ENCODE peak calls at places on chromosomes 12 and 14, in eight cellular contexts. One of them, this sample, is unnamed.
A peak's percentile ranks its signal among the peaks of the same experiment; 100 is the strongest.

GRCh38 chr14:26157517-26157916 is 440.3 kb downstream of the NOVA1 start:
- DNase-seq in mammary epithelial cell: no peak
- DNase-seq in Calu3: no peak
- DNase-seq in NCI-H2171 treated with DMSO at 0.1 percent for 48 hours: no peak
- DNase-seq in neural progenitor cell: no peak
- DNase-seq in NCI-H524: no peak
- DNase-seq in putamen: no peak
- DNase-seq in A172: no peak
- DNase-seq in this sample: no peak

GRCh38 chr12:92396647-92397258 is 251.1 kb upstream of the BTG1 start:
- DNase-seq in mammary epithelial cell: peak; percentile 93
- DNase-seq in Calu3: no peak
- DNase-seq in NCI-H524: no peak
- DNase-seq in putamen: no peak
- DNase-seq in neural progenitor cell: no peak
- DNase-seq in NCI-H2171 treated with DMSO at 0.1 percent for 48 hours: no peak
- DNase-seq in A172: peak; percentile 31
- DNase-seq in this sample: no peak

GRCh38 chr14:99284254-99285004 is 12.4 kb upstream of the BCL11B start:
- DNase-seq in NCI-H524: no peak
- DNase-seq in A172: no peak
- DNase-seq in neural progenitor cell: no peak
- DNase-seq in Calu3: no peak
- DNase-seq in mammary epithelial cell: no peak
- DNase-seq in putamen: no peak
- DNase-seq in NCI-H2171 treated with DMSO at 0.1 percent for 48 hours: no peak
- DNase-seq in this sample: no peak

GRCh38 chr12:30698346-30698745 is 2.7 kb upstream of the IPO8 start:
- DNase-seq in mammary epithelial cell: no peak
- DNase-seq in Calu3: no peak
- DNase-seq in A172: no peak
- DNase-seq in NCI-H2171 treated with DMSO at 0.1 percent for 48 hours: no peak
- DNase-seq in NCI-H524: no peak
- DNase-seq in neural progenitor cell: no peak
- DNase-seq in putamen: no peak
- DNase-seq in this sample: no peak

GRCh38 chr14:76113691-76114090 is 38.0 kb upstream of the GPATCH2L start:
- DNase-seq in mammary epithelial cell: no peak
- DNase-seq in neural progenitor cell: no peak
- DNase-seq in Calu3: no peak
- DNase-seq in NCI-H524: no peak
- DNase-seq in NCI-H2171 treated with DMSO at 0.1 percent for 48 hours: no peak
- DNase-seq in A172: no peak
- DNase-seq in putamen: no peak
- DNase-seq in this sample: no peak

GRCh38 chr14:74712499-74713394 is at the start of the genes AREL1 and FCF1:
- DNase-seq in A172: peak; percentile 69
- DNase-seq in mammary epithelial cell: peak; percentile 87
- DNase-seq in neural progenitor cell: peak; percentile 94
- DNase-seq in NCI-H524: no peak
- DNase-seq in putamen: peak; percentile 89
- DNase-seq in Calu3: peak; percentile 80
- DNase-seq in NCI-H2171 treated with DMSO at 0.1 percent for 48 hours: no peak
- DNase-seq in this sample: peak; percentile 93

GRCh38 chr12:113863455-113863845 is 102.7 kb downstream of the RBM19 start:
- DNase-seq in NCI-H2171 treated with DMSO at 0.1 percent for 48 hours: no peak
- DNase-seq in putamen: peak; percentile 79
- DNase-seq in Calu3: no peak
- DNase-seq in mammary epithelial cell: no peak
- DNase-seq in A172: no peak
- DNase-seq in NCI-H524: no peak
- DNase-seq in neural progenitor cell: no peak
- DNase-seq in this sample: no peak

GRCh38 chr12:86719381-86719780 is 463.2 kb upstream of the MGAT4C start:
- DNase-seq in mammary epithelial cell: peak; percentile 68
- DNase-seq in putamen: no peak
- DNase-seq in NCI-H524: no peak
- DNase-seq in NCI-H2171 treated with DMSO at 0.1 percent for 48 hours: no peak
- DNase-seq in Calu3: no peak
- DNase-seq in neural progenitor cell: no peak
- DNase-seq in A172: peak; percentile 16
- DNase-seq in this sample: no peak

GRCh38 chr12:5873341-5873919 is 71.6 kb downstream of the ANO2 start:
- DNase-seq in putamen: no peak
- DNase-seq in NCI-H524: no peak
- DNase-seq in neural progenitor cell: peak; percentile 46
- DNase-seq in NCI-H2171 treated with DMSO at 0.1 percent for 48 hours: no peak
- DNase-seq in Calu3: no peak
- DNase-seq in A172: no peak
- DNase-seq in mammary epithelial cell: no peak
- DNase-seq in this sample: no peak

GRCh38 chr14:96029089-96029650 is 10.0 kb upstream of the C14orf132 start:
- DNase-seq in Calu3: no peak
- DNase-seq in neural progenitor cell: no peak
- DNase-seq in NCI-H2171 treated with DMSO at 0.1 percent for 48 hours: no peak
- DNase-seq in A172: no peak
- DNase-seq in mammary epithelial cell: no peak
- DNase-seq in NCI-H524: no peak
- DNase-seq in putamen: no peak
- DNase-seq in this sample: no peak

GRCh38 chr12:45988259-45988658 is 2.1 kb downstream of the SCAF11 start:
- DNase-seq in A172: no peak
- DNase-seq in putamen: no peak
- DNase-seq in mammary epithelial cell: peak; percentile 63
- DNase-seq in neural progenitor cell: no peak
- DNase-seq in NCI-H2171 treated with DMSO at 0.1 percent for 48 hours: no peak
- DNase-seq in NCI-H524: no peak
- DNase-seq in Calu3: no peak
- DNase-seq in this sample: no peak

GRCh38 chr12:1591029-1591428 is 3.4 kb downstream of the FBXL14 start:
- DNase-seq in NCI-H524: no peak
- DNase-seq in NCI-H2171 treated with DMSO at 0.1 percent for 48 hours: peak; percentile 29
- DNase-seq in putamen: no peak
- DNase-seq in A172: no peak
- DNase-seq in mammary epithelial cell: peak; percentile 52
- DNase-seq in neural progenitor cell: peak; percentile 55
- DNase-seq in Calu3: no peak
- DNase-seq in this sample: no peak

GRCh38 chr12:47377414-47378221 is 297.9 kb upstream of the AMIGO2 start:
- DNase-seq in mammary epithelial cell: peak; percentile 95
- DNase-seq in neural progenitor cell: no peak
- DNase-seq in Calu3: no peak
- DNase-seq in putamen: peak; percentile 19
- DNase-seq in NCI-H524: no peak
- DNase-seq in NCI-H2171 treated with DMSO at 0.1 percent for 48 hours: no peak
- DNase-seq in A172: peak; percentile 96
- DNase-seq in this sample: no peak

GRCh38 chr12:93015970-93016751 is 87.1 kb upstream of the EEA1 start:
- DNase-seq in mammary epithelial cell: peak; percentile 32
- DNase-seq in NCI-H524: no peak
- DNase-seq in Calu3: peak; percentile 47
- DNase-seq in neural progenitor cell: peak; percentile 11
- DNase-seq in putamen: no peak
- DNase-seq in A172: no peak
- DNase-seq in NCI-H2171 treated with DMSO at 0.1 percent for 48 hours: no peak
- DNase-seq in this sample: no peak

GRCh38 chr12:60071759-60072191 is 475.9 kb downstream of the SLC16A7 start:
- DNase-seq in Calu3: no peak
- DNase-seq in neural progenitor cell: no peak
- DNase-seq in NCI-H2171 treated with DMSO at 0.1 percent for 48 hours: no peak
- DNase-seq in mammary epithelial cell: peak; percentile 51
- DNase-seq in NCI-H524: no peak
- DNase-seq in putamen: no peak
- DNase-seq in A172: no peak
- DNase-seq in this sample: no peak

GRCh38 chr14:54676822-54677708 is 110.1 kb downstream of the SAMD4A start:
- DNase-seq in putamen: peak; percentile 53
- DNase-seq in A172: peak; percentile 82
- DNase-seq in NCI-H524: no peak
- DNase-seq in neural progenitor cell: peak; percentile 78
- DNase-seq in Calu3: peak; percentile 14
- DNase-seq in mammary epithelial cell: peak; percentile 93
- DNase-seq in NCI-H2171 treated with DMSO at 0.1 percent for 48 hours: no peak
- DNase-seq in this sample: no peak

GRCh38 chr12:54404061-54405004 is 14.7 kb downstream of the ITGA5 start:
- DNase-seq in NCI-H2171 treated with DMSO at 0.1 percent for 48 hours: peak; percentile 48
- DNase-seq in mammary epithelial cell: no peak
- DNase-seq in putamen: no peak
- DNase-seq in Calu3: peak; percentile 57
- DNase-seq in A172: no peak
- DNase-seq in NCI-H524: no peak
- DNase-seq in neural progenitor cell: peak; percentile 84
- DNase-seq in this sample: peak; percentile 75

GRCh38 chr12:120674172-120674571 is 12.8 kb upstream of the MLEC start:
- DNase-seq in mammary epithelial cell: no peak
- DNase-seq in neural progenitor cell: no peak
- DNase-seq in Calu3: no peak
- DNase-seq in NCI-H2171 treated with DMSO at 0.1 percent for 48 hours: no peak
- DNase-seq in putamen: no peak
- DNase-seq in NCI-H524: no peak
- DNase-seq in A172: no peak
- DNase-seq in this sample: no peak

GRCh38 chr14:88895116-88895515 is 70.7 kb downstream of the TTC8 start:
- DNase-seq in Calu3: no peak
- DNase-seq in neural progenitor cell: no peak
- DNase-seq in mammary epithelial cell: peak; percentile 44
- DNase-seq in putamen: no peak
- DNase-seq in NCI-H524: no peak
- DNase-seq in A172: no peak
- DNase-seq in NCI-H2171 treated with DMSO at 0.1 percent for 48 hours: no peak
- DNase-seq in this sample: no peak

GRCh38 chr12:88834226-88834625 is 254.0 kb upstream of the KITLG start:
- DNase-seq in mammary epithelial cell: peak; percentile 68
- DNase-seq in putamen: no peak
- DNase-seq in Calu3: no peak
- DNase-seq in NCI-H524: no peak
- DNase-seq in NCI-H2171 treated with DMSO at 0.1 percent for 48 hours: no peak
- DNase-seq in A172: no peak
- DNase-seq in neural progenitor cell: no peak
- DNase-seq in this sample: no peak

GRCh38 chr12:103538397-103538796 is 42.6 kb upstream of the C12orf42 start:
- DNase-seq in putamen: no peak
- DNase-seq in Calu3: no peak
- DNase-seq in NCI-H524: no peak
- DNase-seq in neural progenitor cell: no peak
- DNase-seq in mammary epithelial cell: peak; percentile 65
- DNase-seq in NCI-H2171 treated with DMSO at 0.1 percent for 48 hours: no peak
- DNase-seq in A172: peak; percentile 32
- DNase-seq in this sample: no peak

GRCh38 chr12:112913038-112913688 is 6.4 kb downstream of the OAS1 start:
- DNase-seq in NCI-H524: no peak
- DNase-seq in putamen: no peak
- DNase-seq in A172: no peak
- DNase-seq in neural progenitor cell: no peak
- DNase-seq in Calu3: no peak
- DNase-seq in mammary epithelial cell: no peak
- DNase-seq in NCI-H2171 treated with DMSO at 0.1 percent for 48 hours: no peak
- DNase-seq in this sample: no peak

GRCh38 chr12:109880938-109881337 is 597 bp upstream of the GLTP start:
- DNase-seq in NCI-H524: no peak
- DNase-seq in A172: no peak
- DNase-seq in NCI-H2171 treated with DMSO at 0.1 percent for 48 hours: no peak
- DNase-seq in Calu3: no peak
- DNase-seq in putamen: no peak
- DNase-seq in neural progenitor cell: peak; percentile 28
- DNase-seq in mammary epithelial cell: no peak
- DNase-seq in this sample: no peak

GRCh38 chr12:128180166-128180565 is 86.8 kb upstream of the TMEM132C start:
- DNase-seq in putamen: no peak
- DNase-seq in mammary epithelial cell: no peak
- DNase-seq in Calu3: no peak
- DNase-seq in neural progenitor cell: no peak
- DNase-seq in NCI-H2171 treated with DMSO at 0.1 percent for 48 hours: no peak
- DNase-seq in NCI-H524: no peak
- DNase-seq in A172: no peak
- DNase-seq in this sample: no peak

GRCh38 chr14:73913256-73913655 is 26.6 kb downstream of the ZNF410 start:
- DNase-seq in A172: no peak
- DNase-seq in mammary epithelial cell: no peak
- DNase-seq in putamen: no peak
- DNase-seq in Calu3: no peak
- DNase-seq in NCI-H524: no peak
- DNase-seq in NCI-H2171 treated with DMSO at 0.1 percent for 48 hours: no peak
- DNase-seq in neural progenitor cell: no peak
- DNase-seq in this sample: no peak

GRCh38 chr12:114355389-114356088 is 50.4 kb downstream of the TBX5 start:
- DNase-seq in A172: no peak
- DNase-seq in mammary epithelial cell: no peak
- DNase-seq in NCI-H524: no peak
- DNase-seq in putamen: no peak
- DNase-seq in NCI-H2171 treated with DMSO at 0.1 percent for 48 hours: no peak
- DNase-seq in neural progenitor cell: peak; percentile 54
- DNase-seq in Calu3: no peak
- DNase-seq in this sample: no peak

GRCh38 chr12:125493704-125494308 is 428.6 kb downstream of the AACS start:
- DNase-seq in NCI-H2171 treated with DMSO at 0.1 percent for 48 hours: no peak
- DNase-seq in putamen: no peak
- DNase-seq in neural progenitor cell: no peak
- DNase-seq in A172: no peak
- DNase-seq in Calu3: no peak
- DNase-seq in mammary epithelial cell: no peak
- DNase-seq in NCI-H524: no peak
- DNase-seq in this sample: no peak

GRCh38 chr12:60489071-60489470 is 893.2 kb downstream of the SLC16A7 start:
- DNase-seq in A172: no peak
- DNase-seq in Calu3: no peak
- DNase-seq in neural progenitor cell: no peak
- DNase-seq in putamen: no peak
- DNase-seq in NCI-H2171 treated with DMSO at 0.1 percent for 48 hours: no peak
- DNase-seq in NCI-H524: no peak
- DNase-seq in mammary epithelial cell: peak; percentile 50
- DNase-seq in this sample: no peak

GRCh38 chr12:71465794-71466193 is 26.2 kb downstream of the LGR5 start:
- DNase-seq in NCI-H524: no peak
- DNase-seq in neural progenitor cell: no peak
- DNase-seq in Calu3: no peak
- DNase-seq in mammary epithelial cell: no peak
- DNase-seq in A172: no peak
- DNase-seq in NCI-H2171 treated with DMSO at 0.1 percent for 48 hours: peak; percentile 20
- DNase-seq in putamen: no peak
- DNase-seq in this sample: no peak

GRCh38 chr12:64608901-64609542 is 1.3 kb upstream of the RASSF3 start:
- DNase-seq in NCI-H2171 treated with DMSO at 0.1 percent for 48 hours: no peak
- DNase-seq in neural progenitor cell: peak; percentile 33
- DNase-seq in A172: peak; percentile 83
- DNase-seq in NCI-H524: no peak
- DNase-seq in putamen: no peak
- DNase-seq in mammary epithelial cell: peak; percentile 84
- DNase-seq in Calu3: peak; percentile 51
- DNase-seq in this sample: peak; percentile 59

GRCh38 chr12:82873951-82874350 is 187.2 kb downstream of the TMTC2 start:
- DNase-seq in putamen: no peak
- DNase-seq in Calu3: no peak
- DNase-seq in NCI-H2171 treated with DMSO at 0.1 percent for 48 hours: peak; percentile 97
- DNase-seq in mammary epithelial cell: no peak
- DNase-seq in NCI-H524: peak; percentile 48
- DNase-seq in neural progenitor cell: peak; percentile 7
- DNase-seq in A172: no peak
- DNase-seq in this sample: no peak

GRCh38 chr14:58151264-58151700 is 731 bp downstream of the ARMH4 start:
- DNase-seq in putamen: no peak
- DNase-seq in neural progenitor cell: no peak
- DNase-seq in NCI-H524: no peak
- DNase-seq in mammary epithelial cell: no peak
- DNase-seq in NCI-H2171 treated with DMSO at 0.1 percent for 48 hours: peak; percentile 50
- DNase-seq in Calu3: peak; percentile 3
- DNase-seq in A172: no peak
- DNase-seq in this sample: no peak

GRCh38 chr14:74658535-74659130 is 46.6 kb upstream of the LTBP2 start:
- DNase-seq in neural progenitor cell: no peak
- DNase-seq in NCI-H2171 treated with DMSO at 0.1 percent for 48 hours: no peak
- DNase-seq in mammary epithelial cell: no peak
- DNase-seq in Calu3: no peak
- DNase-seq in NCI-H524: no peak
- DNase-seq in A172: peak; percentile 31
- DNase-seq in putamen: no peak
- DNase-seq in this sample: no peak

GRCh38 chr12:73106896-73107295 is 834.7 kb downstream of the TRHDE start:
- DNase-seq in NCI-H2171 treated with DMSO at 0.1 percent for 48 hours: no peak
- DNase-seq in mammary epithelial cell: no peak
- DNase-seq in putamen: no peak
- DNase-seq in NCI-H524: no peak
- DNase-seq in A172: no peak
- DNase-seq in Calu3: no peak
- DNase-seq in neural progenitor cell: no peak
- DNase-seq in this sample: no peak